ENCODE peak calls at places on chromosome 7, in five cellular contexts. One of them, this sample, is unnamed.
A peak's percentile ranks its signal among the peaks of the same experiment; 100 is the strongest.

GRCh38 chr7:22607180-22607579 is 107.2 kb upstream of the STEAP1B start:
- DNase-seq in stimulated activated CD8-positive, alpha-beta memory T cell treated with anti-CD3 and anti-CD28 coated beads, Interleukin-4, amount 100 ng/mL, for 4 hours: no peak
- DNase-seq in brain microvascular endothelial cell: peak; percentile 45
- DNase-seq in mucosa of descending colon: no peak
- DNase-seq in OCI-M1: no peak
- DNase-seq in this sample: no peak

GRCh38 chr7:34044319-34044643 is 138.9 kb downstream of the BMPER start:
- DNase-seq in stimulated activated CD8-positive, alpha-beta memory T cell treated with anti-CD3 and anti-CD28 coated beads, Interleukin-4, amount 100 ng/mL, for 4 hours: no peak
- DNase-seq in brain microvascular endothelial cell: no peak
- DNase-seq in mucosa of descending colon: no peak
- DNase-seq in OCI-M1: no peak
- DNase-seq in this sample: no peak

GRCh38 chr7:158606111-158606510 is 18.5 kb upstream of the PTPRN2 start:
- DNase-seq in stimulated activated CD8-positive, alpha-beta memory T cell treated with anti-CD3 and anti-CD28 coated beads, Interleukin-4, amount 100 ng/mL, for 4 hours: no peak
- DNase-seq in brain microvascular endothelial cell: no peak
- DNase-seq in mucosa of descending colon: no peak
- DNase-seq in OCI-M1: no peak
- DNase-seq in this sample: no peak

GRCh38 chr7:32587431-32587948 is 92.2 kb downstream of the AVL9 start:
- DNase-seq in stimulated activated CD8-positive, alpha-beta memory T cell treated with anti-CD3 and anti-CD28 coated beads, Interleukin-4, amount 100 ng/mL, for 4 hours: no peak
- DNase-seq in brain microvascular endothelial cell: peak; percentile 90
- DNase-seq in mucosa of descending colon: no peak
- DNase-seq in OCI-M1: no peak
- DNase-seq in this sample: no peak

GRCh38 chr7:150351587-150352194 is 10.3 kb upstream of the RARRES2 start:
- DNase-seq in stimulated activated CD8-positive, alpha-beta memory T cell treated with anti-CD3 and anti-CD28 coated beads, Interleukin-4, amount 100 ng/mL, for 4 hours: no peak
- DNase-seq in brain microvascular endothelial cell: no peak
- DNase-seq in mucosa of descending colon: no peak
- DNase-seq in OCI-M1: no peak
- DNase-seq in this sample: no peak

GRCh38 chr7:129095258-129095657 is 40.3 kb upstream of the TNPO3 start:
- DNase-seq in stimulated activated CD8-positive, alpha-beta memory T cell treated with anti-CD3 and anti-CD28 coated beads, Interleukin-4, amount 100 ng/mL, for 4 hours: no peak
- DNase-seq in brain microvascular endothelial cell: no peak
- DNase-seq in mucosa of descending colon: no peak
- DNase-seq in OCI-M1: no peak
- DNase-seq in this sample: peak; percentile 13

GRCh38 chr7:11587814-11588213 is 244.2 kb downstream of the THSD7A start:
- DNase-seq in stimulated activated CD8-positive, alpha-beta memory T cell treated with anti-CD3 and anti-CD28 coated beads, Interleukin-4, amount 100 ng/mL, for 4 hours: no peak
- DNase-seq in brain microvascular endothelial cell: no peak
- DNase-seq in mucosa of descending colon: no peak
- DNase-seq in OCI-M1: no peak
- DNase-seq in this sample: no peak

GRCh38 chr7:88184848-88185304 is 35.0 kb downstream of the SRI start:
- DNase-seq in stimulated activated CD8-positive, alpha-beta memory T cell treated with anti-CD3 and anti-CD28 coated beads, Interleukin-4, amount 100 ng/mL, for 4 hours: no peak
- DNase-seq in brain microvascular endothelial cell: peak; percentile 8
- DNase-seq in mucosa of descending colon: no peak
- DNase-seq in OCI-M1: peak; percentile 40
- DNase-seq in this sample: no peak

GRCh38 chr7:31910191-31910590 is 160.0 kb downstream of the PDE1C start:
- DNase-seq in stimulated activated CD8-positive, alpha-beta memory T cell treated with anti-CD3 and anti-CD28 coated beads, Interleukin-4, amount 100 ng/mL, for 4 hours: no peak
- DNase-seq in brain microvascular endothelial cell: no peak
- DNase-seq in mucosa of descending colon: no peak
- DNase-seq in OCI-M1: no peak
- DNase-seq in this sample: no peak